ENCODE peak calls at places on chromosome 16, in four cellular contexts. V, M, P and L are unnamed samples.

GRCh38 chr16:27960619-27961295 is 102.8 kb downstream of the GSG1L start:
- DNase-seq in V (no peak), M (no peak), P (no peak), L (no peak)

GRCh38 chr16:51888534-51888933 is 658.4 kb downstream of the TOX3 start:
- DNase-seq in V (no peak), M (no peak), P (no peak), L (no peak)

GRCh38 chr16:82011199-82011641 is at the start of gene SDR42E1:
- DNase-seq in V (peak), M (no peak), P (peak), L (no peak)

GRCh38 chr16:31491778-31492418 is 9.0 kb downstream of the SLC5A2 start:
- DNase-seq in V (no peak), M (no peak), P (no peak), L (no peak)

GRCh38 chr16:23082161-23082788 is 67.0 kb downstream of the USP31 start:
- DNase-seq in V (no peak), M (no peak), P (peak), L (no peak)

GRCh38 chr16:15575293-15576049 is 67.5 kb downstream of the MARF1 start:
- DNase-seq in V (no peak), M (no peak), P (no peak), L (no peak)

GRCh38 chr16:55001931-55002330 is 71.3 kb downstream of the IRX5 start:
- DNase-seq in V (no peak), M (no peak), P (no peak), L (no peak)

GRCh38 chr16:17744903-17745581 is 274.3 kb upstream of the XYLT1 start:
- DNase-seq in V (no peak), M (no peak), P (no peak), L (no peak)

GRCh38 chr16:30996324-30996999 is 11.5 kb downstream of the HSD3B7 start:
- DNase-seq in V (no peak), M (no peak), P (no peak), L (no peak)

GRCh38 chr16:46638947-46639925 is 18.1 kb upstream of the SHCBP1 start:
- DNase-seq in V (no peak), M (no peak), P (no peak), L (no peak)

GRCh38 chr16:9311303-9311954 is 220.0 kb downstream of the HAPSTR1 start:
- DNase-seq in V (no peak), M (no peak), P (no peak), L (peak)